ENCODE peak calls at places on chromosomes 12 and 14, in seven cellular contexts. R is NCI-H748 treated with DMSO at 0.1 percent for 48 hours, A is NCI-H146, Q is cardiac muscle cell, E is DMS53, J is uterus, B is ecto neural progenitor cell. K is an unnamed sample.

GRCh38 chr14:55220230-55220629 is 28.8 kb upstream of the DLGAP5 start:
- DNase-seq in A (no peak), B (no peak), E (no peak), R (no peak), J (no peak), Q (no peak), K (no peak)

GRCh38 chr14:54356172-54356571 is 40.6 kb upstream of the CDKN3 start:
- DNase-seq in J (no peak), R (no peak), A (no peak), Q (peak), B (no peak), E (peak), K (no peak)

GRCh38 chr12:96228566-96229248 is 34.5 kb downstream of the ELK3 start:
- DNase-seq in Q (no peak), J (no peak), B (no peak), R (no peak), E (no peak), A (no peak), K (no peak)

GRCh38 chr14:98404811-98405210 is 867.2 kb downstream of the BCL11B start:
- DNase-seq in B (no peak), E (no peak), R (no peak), A (no peak), J (no peak), Q (no peak), K (no peak)

GRCh38 chr12:47281667-47282171 is 202.0 kb upstream of the AMIGO2 start:
- DNase-seq in B (no peak), E (no peak), R (no peak), A (no peak), Q (no peak), J (no peak), K (no peak)

GRCh38 chr12:27751386-27752047 is 28.5 kb upstream of the KLHL42 start:
- DNase-seq in Q (no peak), A (peak), R (no peak), E (peak), B (no peak), J (no peak), K (peak)

GRCh38 chr14:38342803-38343202 is 86.9 kb upstream of the CLEC14A start:
- DNase-seq in R (no peak), E (peak), Q (no peak), J (no peak), B (no peak), A (no peak), K (no peak)

GRCh38 chr12:57173089-57173488 is 25.7 kb upstream of the LRP1-AS start:
- DNase-seq in A (no peak), Q (peak), E (peak), B (peak), R (no peak), J (no peak), K (peak)

GRCh38 chr14:98564006-98564405 is 708.0 kb downstream of the BCL11B start:
- DNase-seq in R (no peak), A (no peak), Q (no peak), J (no peak), E (no peak), B (peak), K (no peak)

GRCh38 chr12:63045020-63045860 is 105.8 kb downstream of the AVPR1A start:
- DNase-seq in B (no peak), Q (no peak), R (no peak), J (no peak), A (no peak), E (no peak), K (no peak)